ENCODE peak calls at places on chromosomes 3 and 15, in seven cellular contexts. Y is heart left ventricle, H is AG04450, B is H54, J is T-helper 2 cell, X is skeletal muscle cell, N is H4. C is an unnamed sample.

GRCh38 chr3:122679467-122680291 is 960 bp upstream of the PARP14 start:
- DNase-seq in Y (no peak), H (no peak), B (peak), J (no peak), X (no peak), N (peak), C (no peak)

GRCh38 chr3:192212979-192213378 is 514.4 kb downstream of the FGF12 start:
- DNase-seq in Y (no peak), H (no peak), B (no peak), J (no peak), X (no peak), N (no peak), C (no peak)

GRCh38 chr15:59609730-59610712 is 1.6 kb upstream of the GCNT3 start:
- DNase-seq in Y (no peak), H (no peak), B (no peak), J (no peak), X (no peak), N (no peak), C (no peak)

GRCh38 chr15:63086271-63086670 is 35.4 kb upstream of the LACTB start:
- DNase-seq in Y (no peak), H (no peak), B (no peak), J (no peak), X (no peak), N (no peak), C (no peak)

GRCh38 chr3:143306419-143306818 is 186.8 kb downstream of the CHST2 start:
- DNase-seq in Y (no peak), H (no peak), B (no peak), J (no peak), X (no peak), N (no peak), C (no peak)

GRCh38 chr3:72255191-72255590 is 470.2 kb upstream of the PROK2 start:
- DNase-seq in Y (peak), H (no peak), B (no peak), J (no peak), X (no peak), N (peak), C (no peak)

GRCh38 chr15:69557340-69558137 is 104.9 kb downstream of the RPLP1 start:
- DNase-seq in Y (no peak), H (peak), B (peak), J (no peak), X (peak), N (peak), C (no peak)

GRCh38 chr3:9946112-9947024 is 5.8 kb downstream of the PRRT3 start:
- DNase-seq in Y (peak), H (peak), B (no peak), J (peak), X (peak), N (peak), C (peak)

GRCh38 chr15:64640146-64640868 is 135.1 kb downstream of the RBPMS2 start:
- DNase-seq in Y (no peak), H (no peak), B (no peak), J (no peak), X (no peak), N (no peak), C (no peak)

GRCh38 chr3:111809196-111809595 is 49.9 kb upstream of the PHLDB2 start:
- DNase-seq in Y (no peak), H (no peak), B (no peak), J (no peak), X (peak), N (peak), C (no peak)

GRCh38 chr3:10437272-10437994 is 68.0 kb downstream of the ATP2B2 start:
- DNase-seq in Y (no peak), H (peak), B (peak), J (peak), X (peak), N (peak), C (peak)

GRCh38 chr3:53688989-53689388 is 157.2 kb downstream of the CHDH start:
- DNase-seq in Y (no peak), H (no peak), B (no peak), J (no peak), X (no peak), N (no peak), C (no peak)

GRCh38 chr15:88036154-88036839 is 220.2 kb downstream of the NTRK3 start:
- DNase-seq in Y (no peak), H (no peak), B (no peak), J (no peak), X (no peak), N (no peak), C (no peak)

GRCh38 chr15:36066757-36067156 is 512.7 kb upstream of the CDIN1 start:
- DNase-seq in Y (no peak), H (no peak), B (no peak), J (no peak), X (no peak), N (no peak), C (no peak)